ENCODE peak calls at places on chromosomes 11 and 22, in nine cellular contexts. K is suprapubic skin, C is stomach, X is spleen, D is tibial artery, A is AG04450, U is MM.1S, N is left ventricle myocardium inferior, V is Peyer's patch. B is an unnamed sample.

GRCh38 chr11:33179431-33179830 is 18.2 kb upstream of the CSTF3 start:
- DNase-seq in K (no peak), C (no peak), X (no peak), D (no peak), A (no peak), U (no peak), N (no peak), V (no peak), B (no peak)

GRCh38 chr22:46810856-46811786 is 48.7 kb downstream of the TBC1D22A start:
- DNase-seq in K (no peak), C (peak), X (no peak), D (no peak), A (no peak), U (no peak), N (no peak), V (no peak), B (no peak)

GRCh38 chr11:72369786-72370185 is 64.5 kb downstream of the CLPB start:
- DNase-seq in K (no peak), C (no peak), X (no peak), D (no peak), A (no peak), U (no peak), N (no peak), V (no peak), B (no peak)

GRCh38 chr22:40654522-40655167 is 18.1 kb upstream of the MRTFA start:
- DNase-seq in K (no peak), C (peak), X (no peak), D (peak), A (no peak), U (no peak), N (peak), V (no peak), B (no peak)

GRCh38 chr11:122663764-122664163 is 8.2 kb downstream of the UBASH3B start:
- DNase-seq in K (no peak), C (no peak), X (no peak), D (no peak), A (no peak), U (no peak), N (no peak), V (no peak), B (no peak)

GRCh38 chr11:70191495-70192140 is 11.5 kb upstream of the FADD start:
- DNase-seq in K (no peak), C (peak), X (peak), D (peak), A (no peak), U (peak), N (peak), V (peak), B (peak)

GRCh38 chr11:128341767-128342318 is 245.5 kb downstream of the ETS1 start:
- DNase-seq in K (no peak), C (no peak), X (no peak), D (no peak), A (no peak), U (no peak), N (no peak), V (no peak), B (no peak)

GRCh38 chr11:113043704-113044103 is 82.5 kb downstream of the NCAM1 start:
- DNase-seq in K (no peak), C (peak), X (no peak), D (no peak), A (no peak), U (no peak), N (no peak), V (no peak), B (no peak)

GRCh38 chr11:101133190-101133589 is 3.6 kb upstream of the PGR start:
- DNase-seq in K (no peak), C (no peak), X (no peak), D (no peak), A (no peak), U (no peak), N (no peak), V (no peak), B (no peak)

GRCh38 chr22:17938484-17938924 is 85.9 kb downstream of the MICAL3 start:
- DNase-seq in K (no peak), C (no peak), X (no peak), D (no peak), A (no peak), U (no peak), N (no peak), V (no peak), B (no peak)

GRCh38 chr11:31884080-31884479 is 73.0 kb upstream of the PAX6 start:
- DNase-seq in K (no peak), C (no peak), X (no peak), D (no peak), A (no peak), U (no peak), N (no peak), V (no peak), B (no peak)

GRCh38 chr22:27748355-27749168 is 53.0 kb downstream of the MN1 start:
- DNase-seq in K (peak), C (no peak), X (peak), D (no peak), A (no peak), U (no peak), N (no peak), V (no peak), B (no peak)

GRCh38 chr11:75107187-75107586 is 10.5 kb upstream of the OR2AT4 start:
- DNase-seq in K (no peak), C (no peak), X (no peak), D (no peak), A (no peak), U (no peak), N (no peak), V (no peak), B (no peak)

GRCh38 chr11:12214751-12215150 is 104.4 kb downstream of the MICAL2 start:
- DNase-seq in K (no peak), C (no peak), X (no peak), D (no peak), A (no peak), U (no peak), N (no peak), V (no peak), B (no peak)

GRCh38 chr22:24474221-24474620 is 20.9 kb upstream of the UPB1 start:
- DNase-seq in K (no peak), C (no peak), X (no peak), D (no peak), A (peak), U (no peak), N (no peak), V (no peak), B (no peak)

DNA sequence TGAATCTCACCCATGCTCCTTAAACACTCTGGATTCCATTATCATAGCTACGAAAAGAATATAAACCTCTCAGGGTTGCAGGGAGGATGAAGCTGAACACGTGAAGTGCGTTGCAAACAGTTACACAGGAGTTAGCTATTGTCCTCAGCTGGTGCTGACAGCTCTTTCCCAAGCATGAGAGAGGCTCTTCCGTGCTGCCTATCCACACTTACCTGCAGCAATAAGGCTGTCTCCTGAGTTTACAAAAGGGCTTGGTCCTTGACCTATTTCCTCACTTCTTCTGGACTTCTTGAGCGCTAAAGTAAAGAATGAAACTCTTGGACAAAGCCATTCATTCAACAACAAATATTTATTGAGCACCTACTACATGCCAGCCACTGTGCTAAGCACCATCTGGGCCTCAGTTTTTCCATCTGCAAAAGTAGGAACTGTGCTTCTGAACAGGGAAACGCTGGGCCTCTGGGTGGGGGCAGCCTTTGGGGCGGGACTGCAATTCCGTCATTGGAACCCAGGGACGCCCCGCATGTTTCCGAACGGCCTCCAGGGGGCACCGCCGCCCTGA is 749 bp upstream of the ARL2 start:
- DNase-seq in K (peak), C (peak), X (peak), D (peak), A (peak), U (peak), N (no peak), V (peak), B (peak)
- TF ChIP-seq CTCF in K (peak), C (peak), X (no peak), D (peak), A (peak), U (peak), N (peak), V (peak), B (peak)

GRCh38 chr22:36419177-36419911 is 31.6 kb upstream of the MYH9 start:
- DNase-seq in K (no peak), C (no peak), X (no peak), D (no peak), A (peak), U (peak), N (peak), V (peak), B (no peak)
- H3K4me3 ChIP-seq in K (peak), C (peak), X (no peak), D (peak), A (peak), U (peak), N (peak), V (no peak), B (peak)

DNA sequence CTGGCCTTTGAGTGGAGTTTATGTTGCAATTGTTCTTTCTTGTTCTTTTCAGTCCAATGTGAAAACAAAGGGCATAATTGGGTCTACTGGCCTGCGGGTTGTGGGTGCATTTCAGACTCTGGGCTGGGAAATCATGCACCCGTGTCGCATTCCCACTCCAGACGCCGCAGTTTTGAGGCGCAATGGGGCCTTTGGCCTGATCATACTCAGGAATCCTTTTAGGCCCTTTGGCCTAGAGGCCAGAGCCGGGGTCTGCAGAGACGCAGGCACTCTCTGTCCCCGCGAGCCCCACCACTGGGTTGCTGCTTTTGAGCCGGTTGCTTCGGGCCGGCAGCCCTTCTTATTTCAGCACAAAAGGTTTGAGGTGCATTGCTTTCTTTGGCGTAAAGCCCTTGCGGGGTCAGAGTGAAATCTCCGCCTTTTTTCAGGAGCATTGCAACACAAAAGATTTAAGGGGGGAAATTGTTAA is 48.4 kb upstream of the DBX1 start:
- DNase-seq in K (no peak), C (no peak), X (no peak), D (no peak), A (no peak), U (no peak), N (no peak), V (no peak), B (no peak)
- H3K27ac ChIP-seq in K (no peak), C (no peak), X (no peak), D (no peak), A (no peak), U (no peak), N (no peak), V (no peak), B (no peak)

GRCh38 chr11:35711173-35711910 is 48.8 kb downstream of the TRIM44 start:
- DNase-seq in K (no peak), C (no peak), X (no peak), D (no peak), A (no peak), U (no peak), N (no peak), V (no peak), B (no peak)
- TF ChIP-seq CTCF in K (peak), C (no peak), X (no peak), D (no peak), A (peak), U (no peak), N (peak), V (no peak), B (no peak)